ENCODE peak calls at places on chromosomes 13 and 19, in seven cellular contexts. M is stomach; R is psoas muscle; X is adrenal gland; Y is heart right ventricle; O is body of pancreas; B is CD8-positive, alpha-beta T cell. E is an unnamed sample. For H3K4me1 and H3K36me3, the result is how much of the 10 kb centered on the place peaks cover.

GRCh38 chr13:100203696-100204367 is 114.9 kb downstream of the PCCA start:
- DNase-seq in M (no peak), R (no peak), X (no peak), Y (no peak), O (no peak), B (no peak), E (no peak)

GRCh38 chr19:21912654-21913053 is 76.7 kb upstream of the ZNF43 start:
- DNase-seq in M (no peak), R (no peak), X (no peak), Y (no peak), O (no peak), B (no peak), E (no peak)

GRCh38 chr13:101283782-101284181 is 132.5 kb downstream of the NALCN start:
- DNase-seq in M (no peak), R (no peak), X (no peak), Y (no peak), O (no peak), B (no peak), E (no peak)

GRCh38 chr13:32019612-32020233 is 11.9 kb upstream of the FRY start:
- DNase-seq in M (no peak), R (no peak), X (peak), Y (peak), O (peak), B (no peak), E (no peak)

GRCh38 chr19:40445945-40446784 is 2.0 kb upstream of the SERTAD3 start:
- DNase-seq in M (no peak), R (no peak), X (no peak), Y (no peak), O (no peak), B (no peak), E (no peak)

GRCh38 chr13:106804996-106805395 is 237.1 kb upstream of the ARGLU1 start:
- DNase-seq in M (no peak), R (no peak), X (no peak), Y (no peak), O (no peak), B (no peak), E (no peak)

GRCh38 chr13:70523622-70524021 is 415.4 kb upstream of the KLHL1 start:
- DNase-seq in M (no peak), R (no peak), X (no peak), Y (peak), O (no peak), B (no peak), E (no peak)

GRCh38 chr13:61918841-61919240 is 503.2 kb upstream of the PCDH20 start:
- DNase-seq in M (no peak), R (no peak), X (no peak), Y (no peak), O (no peak), B (no peak), E (no peak)

GRCh38 chr19:8262431-8262830 is 45.7 kb downstream of the CD320 start:
- DNase-seq in M (peak), R (no peak), X (no peak), Y (no peak), O (no peak), B (no peak), E (no peak)

GRCh38 chr13:46352810-46353209 is 34.2 kb downstream of the RUBCNL start:
- DNase-seq in M (no peak), R (no peak), X (peak), Y (no peak), O (no peak), B (no peak), E (peak)

GRCh38 chr13:46345866-46346265 is 41.2 kb downstream of the RUBCNL start:
- DNase-seq in M (no peak), R (no peak), X (no peak), Y (no peak), O (peak), B (no peak), E (peak)

GRCh38 chr13:46348976-46349375 is 38.1 kb downstream of the RUBCNL start:
- DNase-seq in M (no peak), R (no peak), X (no peak), Y (no peak), O (no peak), B (no peak), E (no peak)

GRCh38 chr13:46347277-46347676 is 39.8 kb downstream of the RUBCNL start:
- DNase-seq in M (no peak), R (no peak), X (no peak), Y (no peak), O (no peak), B (no peak), E (no peak)

GRCh38 chr13:46350003-46350402 is 37.0 kb downstream of the RUBCNL start:
- DNase-seq in M (no peak), R (no peak), X (no peak), Y (no peak), O (no peak), B (no peak), E (peak)
- H3K4me1 ChIP-seq in M (under half), R (under half), X (under half), Y (under half), O (under half), B (under half), E (under half)

GRCh38 chr13:46717275-46717674 is 79.7 kb downstream of the ESD start:
- DNase-seq in M (no peak), R (no peak), X (no peak), Y (no peak), O (no peak), B (no peak), E (no peak)

GRCh38 chr13:46715363-46715762 is 81.6 kb downstream of the ESD start:
- DNase-seq in M (no peak), R (no peak), X (no peak), Y (no peak), O (no peak), B (no peak), E (no peak)

GRCh38 chr13:46716821-46717220 is 80.1 kb downstream of the ESD start:
- DNase-seq in M (no peak), R (no peak), X (no peak), Y (no peak), O (no peak), B (no peak), E (no peak)

GRCh38 chr13:46712524-46712923 is 84.4 kb downstream of the ESD start:
- DNase-seq in M (no peak), R (no peak), X (no peak), Y (no peak), O (no peak), B (no peak), E (no peak)
- TF ChIP-seq CTCF in M (no peak), R (no peak), X (no peak), Y (no peak), O (no peak), B (no peak), E (no peak)

GRCh38 chr19:28793391-28794168 is 419.4 kb downstream of the UQCRFS1 start:
- DNase-seq in M (no peak), R (no peak), X (no peak), Y (no peak), O (no peak), B (no peak), E (no peak)
- H3K36me3 ChIP-seq in M (under half), R (under half), X (under half), Y (under half), O (under half), B (under half), E (under half)

DNA sequence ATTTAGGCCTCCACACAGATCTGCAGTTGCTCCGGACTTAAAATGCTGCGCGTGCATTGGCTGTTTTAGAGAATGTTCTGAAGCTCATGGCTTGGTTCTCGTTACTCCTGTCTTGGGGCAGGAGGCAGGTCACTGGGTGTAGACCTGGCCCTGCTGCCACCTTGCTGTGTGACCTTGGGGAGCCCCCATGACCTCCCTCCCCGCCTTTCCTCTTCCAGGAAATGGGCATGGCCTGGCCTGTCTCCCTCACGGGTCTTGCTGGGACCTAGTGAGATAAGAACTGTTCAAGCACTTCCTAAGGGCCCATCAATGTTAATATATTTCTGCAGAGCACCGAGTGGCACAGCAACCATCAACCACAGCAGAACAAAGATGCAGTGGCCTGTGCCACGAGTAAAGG is 49.4 kb downstream of the KLF2 start:
- DNase-seq in M (no peak), R (no peak), X (no peak), Y (no peak), O (no peak), B (no peak), E (no peak)
- H3K4me1 ChIP-seq in M (half or more), R (under half), X (under half), Y (half or more), O (under half), B (half or more), E (under half)

GRCh38 chr19:19538077-19538764 is at the start of gene CILP2:
- DNase-seq in M (peak), R (peak), X (no peak), Y (no peak), O (peak), B (no peak), E (no peak)
- TF ChIP-seq CTCF in M (no peak), R (no peak), X (no peak), Y (no peak), O (no peak), B (no peak), E (no peak)

GRCh38 chr19:6416658-6417405 is 7.8 kb downstream of the KHSRP start:
- DNase-seq in M (no peak), R (no peak), X (no peak), Y (no peak), O (no peak), B (no peak), E (no peak)
- H3K36me3 ChIP-seq in M (half or more), R (half or more), X (half or more), Y (half or more), O (under half), B (half or more), E (half or more)

GRCh38 chr19:14507704-14508246 is 10.4 kb downstream of the DNAJB1 start:
- DNase-seq in M (no peak), R (no peak), X (no peak), Y (no peak), O (no peak), B (no peak), E (no peak)
- H3K4me1 ChIP-seq in M (half or more), R (under half), X (under half), Y (under half), O (under half), B (under half), E (under half)

E was measured in right atrium auricular region.